ENCODE peak calls at places on chromosomes 11 and 22, in seven cellular contexts. A, Z, H, G, V, U and T are unnamed samples.

GRCh38 chr22:35475545-35475944 is 65.1 kb upstream of the RASD2 start:
- DNase-seq in Z (no peak), H (no peak), A (no peak), U (no peak), V (no peak), G (no peak), T (no peak)

GRCh38 chr22:37627545-37627944 is 11.9 kb upstream of the SH3BP1 start:
- DNase-seq in V (peak; percentile 60), U (no peak), H (peak; percentile 87), G (peak; percentile 54), A (no peak), Z (peak; percentile 62), T (peak; percentile 55)

GRCh38 chr11:126081915-126082250 is 19.2 kb upstream of the CDON start:
- DNase-seq in A (no peak), U (no peak), H (no peak), V (no peak), G (no peak), Z (no peak), T (no peak)

GRCh38 chr11:100689141-100689540 is 2.1 kb downstream of the ARHGAP42 start:
- DNase-seq in Z (no peak), U (no peak), A (no peak), H (no peak), V (no peak), G (no peak), T (no peak)

GRCh38 chr11:105219269-105219668 is 79.7 kb upstream of the CARD18 start:
- DNase-seq in Z (peak; percentile 4), U (no peak), A (no peak), V (no peak), H (no peak), G (no peak), T (peak; percentile 3)

GRCh38 chr11:76188873-76189272 is 17.4 kb downstream of the WNT11 start:
- DNase-seq in G (no peak), H (no peak), Z (no peak), V (no peak), A (no peak), U (no peak), T (no peak)

GRCh38 chr11:44223261-44223660 is 86.7 kb downstream of the ALX4 start:
- DNase-seq in H (no peak), U (no peak), G (no peak), V (no peak), Z (no peak), A (no peak), T (no peak)

GRCh38 chr11:115677190-115677589 is 173.0 kb upstream of the CADM1 start:
- DNase-seq in A (no peak), U (no peak), H (no peak), V (no peak), Z (no peak), G (no peak), T (no peak)

GRCh38 chr11:26985941-26986340 is 8.0 kb upstream of the FIBIN start:
- DNase-seq in Z (no peak), G (no peak), A (no peak), U (no peak), V (no peak), H (no peak), T (no peak)

GRCh38 chr11:85822814-85823213 is 11.9 kb upstream of the SYTL2 start:
- DNase-seq in V (no peak), H (no peak), G (no peak), Z (no peak), U (no peak), A (no peak), T (no peak)

GRCh38 chr22:17872491-17872890 is 98.2 kb upstream of the BID start:
- DNase-seq in U (no peak), G (no peak), H (no peak), Z (no peak), A (no peak), V (no peak), T (no peak)

GRCh38 chr22:46078241-46079092 is 71.9 kb upstream of the PPARA start:
- DNase-seq in G (no peak), Z (no peak), U (no peak), H (peak; percentile 95), V (no peak), A (peak; percentile 85), T (no peak)

GRCh38 chr11:43943357-43943930 is 1.0 kb downstream of the C11orf96 start:
- DNase-seq in H (peak; percentile 86), V (no peak), G (no peak), U (no peak), A (no peak), Z (peak; percentile 10), T (no peak)

GRCh38 chr22:20105456-20106204 is 10.3 kb upstream of the RANBP1 start:
- DNase-seq in A (no peak), V (no peak), U (no peak), Z (no peak), G (no peak), H (no peak), T (no peak)

GRCh38 chr11:70913715-70914231 is 338.6 kb downstream of the SHANK2 start:
- DNase-seq in U (no peak), H (no peak), V (no peak), G (no peak), A (no peak), Z (no peak), T (no peak)

GRCh38 chr11:128814856-128815705 is 52.0 kb downstream of the KCNJ1 start:
- DNase-seq in H (no peak), A (peak; percentile 65), Z (no peak), V (no peak), G (no peak), U (peak; percentile 42), T (no peak)

GRCh38 chr22:20427945-20428417 is 9.6 kb downstream of the SCARF2 start:
- DNase-seq in V (no peak), Z (no peak), G (no peak), H (no peak), U (no peak), A (no peak), T (no peak)

GRCh38 chr22:27090595-27090994 is 433.2 kb downstream of the MIAT start:
- DNase-seq in U (no peak), G (no peak), V (no peak), Z (no peak), H (no peak), A (no peak), T (no peak)

GRCh38 chr11:49208006-49208721 is at the start of gene FOLH1:
- DNase-seq in H (no peak), V (no peak), Z (no peak), G (no peak), U (no peak), A (peak; percentile 21), T (peak; percentile 1)

GRCh38 chr11:73257342-73258103 is 14.6 kb upstream of the P2RY6 start:
- DNase-seq in H (peak; percentile 83), Z (no peak), V (no peak), U (peak; percentile 73), A (peak; percentile 28), G (no peak), T (no peak)

GRCh38 chr11:9273430-9274336 is 8.5 kb upstream of the DENND5A start:
- DNase-seq in U (no peak), V (no peak), G (no peak), Z (no peak), A (no peak), H (no peak), T (no peak)

GRCh38 chr11:2769409-2769778 is 69.6 kb upstream of the KCNQ1OT1 start:
- DNase-seq in V (no peak), G (no peak), H (peak; percentile 82), U (no peak), Z (no peak), A (peak; percentile 13), T (no peak)

GRCh38 chr11:134658481-134659080 is 246.5 kb upstream of the B3GAT1 start:
- DNase-seq in V (no peak), A (no peak), H (peak; percentile 63), U (no peak), Z (no peak), G (no peak), T (no peak)

GRCh38 chr11:6498121-6498520 is 1.0 kb downstream of the DNHD1 start:
- DNase-seq in G (no peak), A (no peak), H (peak; percentile 70), Z (no peak), V (no peak), U (no peak), T (no peak)

GRCh38 chr11:72562431-72562830 is 111.8 kb downstream of the PDE2A start:
- DNase-seq in U (no peak), V (no peak), G (no peak), H (no peak), Z (no peak), A (no peak), T (no peak)

GRCh38 chr11:79616392-79616831 is 175.6 kb upstream of the TENM4 start:
- DNase-seq in V (no peak), Z (no peak), H (no peak), A (no peak), G (no peak), U (no peak), T (no peak)

GRCh38 chr11:45834298-45834756 is 12.9 kb upstream of the CRY2 start:
- DNase-seq in G (no peak), V (no peak), A (no peak), U (no peak), Z (no peak), H (peak; percentile 60), T (no peak)

GRCh38 chr11:59197990-59198389 is 14.7 kb downstream of the MPEG1 start:
- DNase-seq in A (peak; percentile 58), G (no peak), V (no peak), Z (no peak), H (no peak), U (no peak), T (no peak)

GRCh38 chr11:93123351-93123898 is 74.4 kb downstream of the SLC36A4 start:
- DNase-seq in G (no peak), Z (no peak), H (no peak), A (peak; percentile 39), V (no peak), U (no peak), T (no peak)

GRCh38 chr11:36469063-36469462 is 41.0 kb downstream of the TRAF6 start:
- DNase-seq in Z (peak; percentile 33), U (no peak), H (no peak), G (no peak), V (no peak), A (no peak), T (no peak)

GRCh38 chr11:27204527-27204926 is 158.5 kb downstream of the CCDC34 start:
- DNase-seq in Z (peak; percentile 29), G (no peak), U (no peak), H (no peak), A (no peak), V (no peak), T (peak; percentile 25)

GRCh38 chr22:34281738-34282137 is 361.5 kb upstream of the LARGE1 start:
- DNase-seq in A (no peak), H (no peak), Z (no peak), V (no peak), U (no peak), G (no peak), T (no peak)

GRCh38 chr11:20670932-20671403 is 1.6 kb downstream of the NELL1 start:
- DNase-seq in Z (no peak), V (no peak), A (no peak), H (no peak), U (no peak), G (no peak), T (no peak)

GRCh38 chr11:108734956-108735559 is 70.2 kb downstream of the DDX10 start:
- DNase-seq in V (no peak), Z (no peak), A (no peak), U (no peak), G (no peak), H (no peak), T (peak; percentile 60)